ENCODE peak calls at places on chromosomes 11 and 22, in seven cellular contexts. E is left ventricle myocardium superior; K is right atrium auricular region; O is GM13977; L is CD4-positive, alpha-beta T cell; F is dorsolateral prefrontal cortex; B is iPS-NIHi11. U is an unnamed sample.

GRCh38 chr11:70100283-70100610 is 22.1 kb downstream of the ANO1 start:
- DNase-seq in E (peak), K (no peak), O (no peak), L (no peak), F (no peak), B (no peak), U (no peak)

GRCh38 chr22:35619336-35620094 is 2.4 kb upstream of the MB start:
- DNase-seq in E (no peak), K (no peak), O (no peak), L (no peak), F (no peak), B (no peak), U (no peak)

GRCh38 chr11:27022659-27023251 is 17.9 kb upstream of the BBOX1 start:
- DNase-seq in E (no peak), K (no peak), O (no peak), L (no peak), F (no peak), B (no peak), U (no peak)

GRCh38 chr22:49525776-49526535 is 301.7 kb downstream of the BRD1 start:
- DNase-seq in E (no peak), K (no peak), O (no peak), L (no peak), F (no peak), B (no peak), U (no peak)

GRCh38 chr11:35171226-35171625 is 32.3 kb downstream of the CD44 start:
- DNase-seq in E (no peak), K (no peak), O (no peak), L (no peak), F (no peak), B (no peak), U (no peak)

GRCh38 chr11:133137939-133138338 is 394.4 kb downstream of the OPCML start:
- DNase-seq in E (no peak), K (no peak), O (no peak), L (no peak), F (no peak), B (no peak), U (no peak)

GRCh38 chr11:61684870-61685610 is 4.8 kb downstream of the DAGLA start:
- DNase-seq in E (no peak), K (no peak), O (no peak), L (no peak), F (no peak), B (no peak), U (no peak)

GRCh38 chr11:61985863-61986262 is 18.4 kb upstream of the FTH1 start:
- DNase-seq in E (no peak), K (peak), O (no peak), L (no peak), F (no peak), B (no peak), U (no peak)

GRCh38 chr11:818396-819128 is at the start of gene PNPLA2:
- DNase-seq in E (peak), K (no peak), O (no peak), L (no peak), F (no peak), B (no peak), U (peak)

GRCh38 chr11:68841718-68842426 is at the start of gene CPT1A:
- DNase-seq in E (peak), K (peak), O (peak), L (peak), F (no peak), B (peak), U (peak)

GRCh38 chr11:1936781-1937615 is 10.1 kb upstream of the MRPL23 start:
- DNase-seq in E (peak), K (no peak), O (peak), L (no peak), F (no peak), B (peak), U (peak)

GRCh38 chr11:47466701-47467250 is 17.8 kb upstream of the RAPSN start:
- DNase-seq in E (peak), K (no peak), O (no peak), L (no peak), F (peak), B (peak), U (peak)

GRCh38 chr11:130148927-130149326 is 10.7 kb upstream of the ST14 start:
- DNase-seq in E (no peak), K (no peak), O (no peak), L (no peak), F (no peak), B (no peak), U (no peak)

GRCh38 chr11:12680246-12680939 is 6.2 kb downstream of the TEAD1 start:
- DNase-seq in E (peak), K (peak), O (no peak), L (no peak), F (peak), B (peak), U (peak)

GRCh38 chr22:43889366-43890253 is 2.2 kb downstream of the PNPLA5 start:
- DNase-seq in E (no peak), K (no peak), O (no peak), L (no peak), F (no peak), B (no peak), U (no peak)

GRCh38 chr11:8219257-8220021 is 44.2 kb downstream of the LMO1 start:
- DNase-seq in E (peak), K (no peak), O (peak), L (no peak), F (peak), B (peak), U (no peak)

GRCh38 chr11:130549393-130549999 is 101.1 kb downstream of the ADAMTS15 start:
- DNase-seq in E (no peak), K (no peak), O (no peak), L (no peak), F (no peak), B (no peak), U (no peak)

GRCh38 chr11:113874920-113875413 is 405 bp downstream of the USP28 start:
- DNase-seq in E (no peak), K (no peak), O (peak), L (no peak), F (peak), B (no peak), U (no peak)

GRCh38 chr22:50684501-50684900 is 11.9 kb downstream of the SHANK3 start:
- DNase-seq in E (no peak), K (peak), O (no peak), L (no peak), F (no peak), B (no peak), U (no peak)

GRCh38 chr11:68150029-68150428 is 28.8 kb upstream of the CHKA start:
- DNase-seq in E (no peak), K (peak), O (no peak), L (no peak), F (no peak), B (no peak), U (no peak)

GRCh38 chr22:46537946-46538815 is 761 bp upstream of the CELSR1 start:
- DNase-seq in E (peak), K (no peak), O (peak), L (no peak), F (no peak), B (peak), U (no peak)

GRCh38 chr11:60836866-60837510 is 4.9 kb upstream of the CCDC86 start:
- DNase-seq in E (no peak), K (no peak), O (no peak), L (no peak), F (no peak), B (no peak), U (no peak)

GRCh38 chr11:71078482-71078881 is 173.9 kb downstream of the SHANK2 start:
- DNase-seq in E (no peak), K (no peak), O (no peak), L (no peak), F (no peak), B (no peak), U (no peak)

GRCh38 chr11:74268451-74268850 is 43.0 kb downstream of the P4HA3 start:
- DNase-seq in E (no peak), K (no peak), O (no peak), L (no peak), F (no peak), B (no peak), U (no peak)

GRCh38 chr22:47421846-47422245 is 659.4 kb downstream of the TBC1D22A start:
- DNase-seq in E (no peak), K (no peak), O (no peak), L (no peak), F (no peak), B (no peak), U (no peak)

GRCh38 chr11:108019870-108020540 is 11.3 kb downstream of the CUL5 start:
- DNase-seq in E (no peak), K (no peak), O (no peak), L (no peak), F (no peak), B (no peak), U (no peak)

GRCh38 chr11:93570759-93571413 is 27.7 kb upstream of the SMCO4 start:
- DNase-seq in E (no peak), K (no peak), O (no peak), L (no peak), F (no peak), B (no peak), U (peak)

GRCh38 chr11:73478737-73479347 is 102.6 kb downstream of the RELT start:
- DNase-seq in E (no peak), K (no peak), O (no peak), L (no peak), F (no peak), B (peak), U (no peak)

GRCh38 chr11:124874571-124875255 is 9.5 kb downstream of the ROBO3 start:
- DNase-seq in E (no peak), K (no peak), O (no peak), L (no peak), F (no peak), B (no peak), U (no peak)

GRCh38 chr22:42180349-42180842 is 49.8 kb upstream of the CYP2D6 start:
- DNase-seq in E (no peak), K (peak), O (no peak), L (peak), F (peak), B (no peak), U (no peak)

GRCh38 chr11:127340438-127340837 is 339.9 kb upstream of the KIRREL3 start:
- DNase-seq in E (no peak), K (no peak), O (no peak), L (no peak), F (no peak), B (no peak), U (no peak)

GRCh38 chr11:110091995-110092576 is 1.1 kb upstream of the ZC3H12C start:
- DNase-seq in E (no peak), K (no peak), O (no peak), L (no peak), F (peak), B (no peak), U (no peak)

GRCh38 chr22:24867327-24868022 is 61.5 kb downstream of the SGSM1 start:
- DNase-seq in E (no peak), K (no peak), O (no peak), L (no peak), F (no peak), B (no peak), U (no peak)

GRCh38 chr11:30424851-30425250 is 101.9 kb downstream of the ARL14EP start:
- DNase-seq in E (no peak), K (no peak), O (no peak), L (no peak), F (no peak), B (no peak), U (no peak)

GRCh38 chr22:46998346-46998745 is 235.9 kb downstream of the TBC1D22A start:
- DNase-seq in E (no peak), K (no peak), O (no peak), L (no peak), F (peak), B (no peak), U (no peak)

GRCh38 chr22:32318361-32318760 is 39.3 kb upstream of the RFPL3 start:
- DNase-seq in E (no peak), K (no peak), O (no peak), L (no peak), F (no peak), B (no peak), U (no peak)

GRCh38 chr22:36405671-36406070 is 17.9 kb upstream of the MYH9 start:
- DNase-seq in E (peak), K (no peak), O (no peak), L (peak), F (no peak), B (no peak), U (no peak)

GRCh38 chr11:25038131-25038530 is 541.3 kb downstream of the LUZP2 start:
- DNase-seq in E (no peak), K (no peak), O (no peak), L (no peak), F (no peak), B (no peak), U (no peak)

GRCh38 chr11:64870176-64870892 is 8.1 kb downstream of the EHD1 start:
- DNase-seq in E (peak), K (peak), O (peak), L (no peak), F (no peak), B (peak), U (peak)